ENCODE peak calls at places on chromosome 7, in eight cellular contexts. One of them, this sample, is unnamed.

GRCh38 chr7:30979027-30979426 is 15.3 kb downstream of the GHRHR start:
- ATAC-seq in activated CD8-positive, alpha-beta T cell treated with anti-CD3 and anti-CD28 coated beads, Interleukin-2, amount 10 ng/mL, durations not matched to agents 7 days and 5 days: no peak
- ATAC-seq in activated CD4-positive, alpha-beta T cell treated with anti-CD3 and anti-CD28 coated beads for 36 hours: no peak
- ATAC-seq in Right ventricle myocardium superior: no peak
- ATAC-seq in left lung: no peak
- ATAC-seq in foreskin keratinocyte: no peak
- ATAC-seq in stimulated activated naive B cell treated with anti-CD40 and anti-IgM and Interleukin-4, amounts not matched to agents 10 μg/mL and 1 μg/mL and 100 μg/mL, for 72 hours: no peak
- ATAC-seq in activated T-cell treated with anti-CD3 and anti-CD28 coated beads, Interleukin-2, amount 50 U/mL, for 72 hours: no peak
- ATAC-seq in this sample: no peak

GRCh38 chr7:1174881-1175596 is 15.0 kb upstream of the ZFAND2A start:
- ATAC-seq in left lung: no peak
- ATAC-seq in Right ventricle myocardium superior: no peak
- ATAC-seq in activated CD4-positive, alpha-beta T cell treated with anti-CD3 and anti-CD28 coated beads for 36 hours: no peak
- ATAC-seq in activated T-cell treated with anti-CD3 and anti-CD28 coated beads, Interleukin-2, amount 50 U/mL, for 72 hours: no peak
- ATAC-seq in activated CD8-positive, alpha-beta T cell treated with anti-CD3 and anti-CD28 coated beads, Interleukin-2, amount 10 ng/mL, durations not matched to agents 7 days and 5 days: no peak
- ATAC-seq in foreskin keratinocyte: no peak
- ATAC-seq in stimulated activated naive B cell treated with anti-CD40 and anti-IgM and Interleukin-4, amounts not matched to agents 10 μg/mL and 1 μg/mL and 100 μg/mL, for 72 hours: no peak
- ATAC-seq in this sample: no peak

GRCh38 chr7:75565129-75565528 is 73.0 kb downstream of the SPDYE5 start:
- ATAC-seq in activated CD4-positive, alpha-beta T cell treated with anti-CD3 and anti-CD28 coated beads for 36 hours: no peak
- ATAC-seq in left lung: peak; percentile 35
- ATAC-seq in activated CD8-positive, alpha-beta T cell treated with anti-CD3 and anti-CD28 coated beads, Interleukin-2, amount 10 ng/mL, durations not matched to agents 7 days and 5 days: no peak
- ATAC-seq in activated T-cell treated with anti-CD3 and anti-CD28 coated beads, Interleukin-2, amount 50 U/mL, for 72 hours: no peak
- ATAC-seq in stimulated activated naive B cell treated with anti-CD40 and anti-IgM and Interleukin-4, amounts not matched to agents 10 μg/mL and 1 μg/mL and 100 μg/mL, for 72 hours: no peak
- ATAC-seq in Right ventricle myocardium superior: no peak
- ATAC-seq in foreskin keratinocyte: peak; percentile 74
- ATAC-seq in this sample: peak; percentile 89

GRCh38 chr7:96952974-96953391 is 52.4 kb upstream of the DLX6 start:
- ATAC-seq in activated CD8-positive, alpha-beta T cell treated with anti-CD3 and anti-CD28 coated beads, Interleukin-2, amount 10 ng/mL, durations not matched to agents 7 days and 5 days: no peak
- ATAC-seq in foreskin keratinocyte: peak; percentile 92
- ATAC-seq in stimulated activated naive B cell treated with anti-CD40 and anti-IgM and Interleukin-4, amounts not matched to agents 10 μg/mL and 1 μg/mL and 100 μg/mL, for 72 hours: no peak
- ATAC-seq in activated T-cell treated with anti-CD3 and anti-CD28 coated beads, Interleukin-2, amount 50 U/mL, for 72 hours: no peak
- ATAC-seq in activated CD4-positive, alpha-beta T cell treated with anti-CD3 and anti-CD28 coated beads for 36 hours: peak; percentile 26
- ATAC-seq in left lung: peak; percentile 23
- ATAC-seq in Right ventricle myocardium superior: no peak
- ATAC-seq in this sample: no peak

GRCh38 chr7:21912305-21912704 is 33.4 kb downstream of the CDCA7L start:
- ATAC-seq in activated CD4-positive, alpha-beta T cell treated with anti-CD3 and anti-CD28 coated beads for 36 hours: no peak
- ATAC-seq in activated T-cell treated with anti-CD3 and anti-CD28 coated beads, Interleukin-2, amount 50 U/mL, for 72 hours: no peak
- ATAC-seq in foreskin keratinocyte: no peak
- ATAC-seq in stimulated activated naive B cell treated with anti-CD40 and anti-IgM and Interleukin-4, amounts not matched to agents 10 μg/mL and 1 μg/mL and 100 μg/mL, for 72 hours: no peak
- ATAC-seq in left lung: no peak
- ATAC-seq in Right ventricle myocardium superior: peak; percentile 78
- ATAC-seq in activated CD8-positive, alpha-beta T cell treated with anti-CD3 and anti-CD28 coated beads, Interleukin-2, amount 10 ng/mL, durations not matched to agents 7 days and 5 days: no peak
- ATAC-seq in this sample: no peak

GRCh38 chr7:142813262-142813661 is 41.6 kb upstream of the EPHB6 start:
- ATAC-seq in activated CD8-positive, alpha-beta T cell treated with anti-CD3 and anti-CD28 coated beads, Interleukin-2, amount 10 ng/mL, durations not matched to agents 7 days and 5 days: no peak
- ATAC-seq in activated CD4-positive, alpha-beta T cell treated with anti-CD3 and anti-CD28 coated beads for 36 hours: no peak
- ATAC-seq in stimulated activated naive B cell treated with anti-CD40 and anti-IgM and Interleukin-4, amounts not matched to agents 10 μg/mL and 1 μg/mL and 100 μg/mL, for 72 hours: no peak
- ATAC-seq in Right ventricle myocardium superior: no peak
- ATAC-seq in foreskin keratinocyte: peak; percentile 95
- ATAC-seq in activated T-cell treated with anti-CD3 and anti-CD28 coated beads, Interleukin-2, amount 50 U/mL, for 72 hours: no peak
- ATAC-seq in left lung: no peak
- ATAC-seq in this sample: no peak

GRCh38 chr7:37405603-37406122 is 43.0 kb downstream of the ELMO1 start:
- ATAC-seq in Right ventricle myocardium superior: peak; percentile 85
- ATAC-seq in activated CD4-positive, alpha-beta T cell treated with anti-CD3 and anti-CD28 coated beads for 36 hours: no peak
- ATAC-seq in activated T-cell treated with anti-CD3 and anti-CD28 coated beads, Interleukin-2, amount 50 U/mL, for 72 hours: no peak
- ATAC-seq in left lung: peak; percentile 58
- ATAC-seq in foreskin keratinocyte: no peak
- ATAC-seq in activated CD8-positive, alpha-beta T cell treated with anti-CD3 and anti-CD28 coated beads, Interleukin-2, amount 10 ng/mL, durations not matched to agents 7 days and 5 days: no peak
- ATAC-seq in stimulated activated naive B cell treated with anti-CD40 and anti-IgM and Interleukin-4, amounts not matched to agents 10 μg/mL and 1 μg/mL and 100 μg/mL, for 72 hours: no peak
- ATAC-seq in this sample: no peak

GRCh38 chr7:117759950-117760640 is 113.1 kb downstream of the CTTNBP2 start:
- ATAC-seq in activated CD8-positive, alpha-beta T cell treated with anti-CD3 and anti-CD28 coated beads, Interleukin-2, amount 10 ng/mL, durations not matched to agents 7 days and 5 days: no peak
- ATAC-seq in stimulated activated naive B cell treated with anti-CD40 and anti-IgM and Interleukin-4, amounts not matched to agents 10 μg/mL and 1 μg/mL and 100 μg/mL, for 72 hours: no peak
- ATAC-seq in activated CD4-positive, alpha-beta T cell treated with anti-CD3 and anti-CD28 coated beads for 36 hours: no peak
- ATAC-seq in activated T-cell treated with anti-CD3 and anti-CD28 coated beads, Interleukin-2, amount 50 U/mL, for 72 hours: no peak
- ATAC-seq in foreskin keratinocyte: no peak
- ATAC-seq in Right ventricle myocardium superior: no peak
- ATAC-seq in left lung: no peak
- ATAC-seq in this sample: no peak

GRCh38 chr7:117157121-117157870 is 165.6 kb downstream of the WNT2 start:
- ATAC-seq in activated CD4-positive, alpha-beta T cell treated with anti-CD3 and anti-CD28 coated beads for 36 hours: no peak
- ATAC-seq in foreskin keratinocyte: peak; percentile 36
- ATAC-seq in activated CD8-positive, alpha-beta T cell treated with anti-CD3 and anti-CD28 coated beads, Interleukin-2, amount 10 ng/mL, durations not matched to agents 7 days and 5 days: no peak
- ATAC-seq in left lung: peak; percentile 69
- ATAC-seq in stimulated activated naive B cell treated with anti-CD40 and anti-IgM and Interleukin-4, amounts not matched to agents 10 μg/mL and 1 μg/mL and 100 μg/mL, for 72 hours: no peak
- ATAC-seq in Right ventricle myocardium superior: peak; percentile 78
- ATAC-seq in activated T-cell treated with anti-CD3 and anti-CD28 coated beads, Interleukin-2, amount 50 U/mL, for 72 hours: no peak
- ATAC-seq in this sample: peak; percentile 33

GRCh38 chr7:101598981-101599681 is 30.0 kb downstream of the MYL10 start:
- ATAC-seq in activated T-cell treated with anti-CD3 and anti-CD28 coated beads, Interleukin-2, amount 50 U/mL, for 72 hours: no peak
- ATAC-seq in stimulated activated naive B cell treated with anti-CD40 and anti-IgM and Interleukin-4, amounts not matched to agents 10 μg/mL and 1 μg/mL and 100 μg/mL, for 72 hours: no peak
- ATAC-seq in activated CD4-positive, alpha-beta T cell treated with anti-CD3 and anti-CD28 coated beads for 36 hours: no peak
- ATAC-seq in foreskin keratinocyte: no peak
- ATAC-seq in Right ventricle myocardium superior: no peak
- ATAC-seq in left lung: no peak
- ATAC-seq in activated CD8-positive, alpha-beta T cell treated with anti-CD3 and anti-CD28 coated beads, Interleukin-2, amount 10 ng/mL, durations not matched to agents 7 days and 5 days: no peak
- ATAC-seq in this sample: no peak

GRCh38 chr7:15889501-15889900 is 203.0 kb upstream of the MEOX2 start:
- ATAC-seq in left lung: peak; percentile 66
- ATAC-seq in activated CD8-positive, alpha-beta T cell treated with anti-CD3 and anti-CD28 coated beads, Interleukin-2, amount 10 ng/mL, durations not matched to agents 7 days and 5 days: no peak
- ATAC-seq in stimulated activated naive B cell treated with anti-CD40 and anti-IgM and Interleukin-4, amounts not matched to agents 10 μg/mL and 1 μg/mL and 100 μg/mL, for 72 hours: no peak
- ATAC-seq in Right ventricle myocardium superior: peak; percentile 69
- ATAC-seq in activated T-cell treated with anti-CD3 and anti-CD28 coated beads, Interleukin-2, amount 50 U/mL, for 72 hours: no peak
- ATAC-seq in activated CD4-positive, alpha-beta T cell treated with anti-CD3 and anti-CD28 coated beads for 36 hours: no peak
- ATAC-seq in foreskin keratinocyte: peak; percentile 35
- ATAC-seq in this sample: no peak

GRCh38 chr7:77837275-77837674 is 38.7 kb downstream of the PHTF2 start:
- ATAC-seq in Right ventricle myocardium superior: peak; percentile 44
- ATAC-seq in left lung: peak; percentile 54
- ATAC-seq in activated T-cell treated with anti-CD3 and anti-CD28 coated beads, Interleukin-2, amount 50 U/mL, for 72 hours: no peak
- ATAC-seq in stimulated activated naive B cell treated with anti-CD40 and anti-IgM and Interleukin-4, amounts not matched to agents 10 μg/mL and 1 μg/mL and 100 μg/mL, for 72 hours: no peak
- ATAC-seq in activated CD8-positive, alpha-beta T cell treated with anti-CD3 and anti-CD28 coated beads, Interleukin-2, amount 10 ng/mL, durations not matched to agents 7 days and 5 days: no peak
- ATAC-seq in activated CD4-positive, alpha-beta T cell treated with anti-CD3 and anti-CD28 coated beads for 36 hours: no peak
- ATAC-seq in foreskin keratinocyte: no peak
- ATAC-seq in this sample: peak; percentile 35

GRCh38 chr7:138926241-138926612 is 55.0 kb downstream of the KIAA1549 start:
- ATAC-seq in foreskin keratinocyte: no peak
- ATAC-seq in stimulated activated naive B cell treated with anti-CD40 and anti-IgM and Interleukin-4, amounts not matched to agents 10 μg/mL and 1 μg/mL and 100 μg/mL, for 72 hours: no peak
- ATAC-seq in activated T-cell treated with anti-CD3 and anti-CD28 coated beads, Interleukin-2, amount 50 U/mL, for 72 hours: peak; percentile 36
- ATAC-seq in activated CD4-positive, alpha-beta T cell treated with anti-CD3 and anti-CD28 coated beads for 36 hours: no peak
- ATAC-seq in activated CD8-positive, alpha-beta T cell treated with anti-CD3 and anti-CD28 coated beads, Interleukin-2, amount 10 ng/mL, durations not matched to agents 7 days and 5 days: no peak
- ATAC-seq in left lung: no peak
- ATAC-seq in Right ventricle myocardium superior: no peak
- ATAC-seq in this sample: no peak

GRCh38 chr7:1979591-1980560 is 252.9 kb downstream of the MAD1L1 start:
- ATAC-seq in Right ventricle myocardium superior: no peak
- ATAC-seq in foreskin keratinocyte: peak; percentile 97
- ATAC-seq in left lung: no peak
- ATAC-seq in stimulated activated naive B cell treated with anti-CD40 and anti-IgM and Interleukin-4, amounts not matched to agents 10 μg/mL and 1 μg/mL and 100 μg/mL, for 72 hours: peak; percentile 90
- ATAC-seq in activated CD8-positive, alpha-beta T cell treated with anti-CD3 and anti-CD28 coated beads, Interleukin-2, amount 10 ng/mL, durations not matched to agents 7 days and 5 days: no peak
- ATAC-seq in activated T-cell treated with anti-CD3 and anti-CD28 coated beads, Interleukin-2, amount 50 U/mL, for 72 hours: peak; percentile 11
- ATAC-seq in activated CD4-positive, alpha-beta T cell treated with anti-CD3 and anti-CD28 coated beads for 36 hours: no peak
- ATAC-seq in this sample: peak; percentile 95

GRCh38 chr7:158432369-158433270 is 155.0 kb downstream of the PTPRN2 start:
- ATAC-seq in activated T-cell treated with anti-CD3 and anti-CD28 coated beads, Interleukin-2, amount 50 U/mL, for 72 hours: no peak
- ATAC-seq in Right ventricle myocardium superior: peak; percentile 27
- ATAC-seq in foreskin keratinocyte: peak; percentile 50
- ATAC-seq in left lung: peak; percentile 81
- ATAC-seq in stimulated activated naive B cell treated with anti-CD40 and anti-IgM and Interleukin-4, amounts not matched to agents 10 μg/mL and 1 μg/mL and 100 μg/mL, for 72 hours: peak; percentile 31
- ATAC-seq in activated CD8-positive, alpha-beta T cell treated with anti-CD3 and anti-CD28 coated beads, Interleukin-2, amount 10 ng/mL, durations not matched to agents 7 days and 5 days: no peak
- ATAC-seq in activated CD4-positive, alpha-beta T cell treated with anti-CD3 and anti-CD28 coated beads for 36 hours: no peak
- ATAC-seq in this sample: peak; percentile 55

GRCh38 chr7:38000272-38000671 is 79.8 kb downstream of the EPDR1 start:
- ATAC-seq in Right ventricle myocardium superior: peak; percentile 49
- ATAC-seq in left lung: peak; percentile 83
- ATAC-seq in activated T-cell treated with anti-CD3 and anti-CD28 coated beads, Interleukin-2, amount 50 U/mL, for 72 hours: no peak
- ATAC-seq in activated CD4-positive, alpha-beta T cell treated with anti-CD3 and anti-CD28 coated beads for 36 hours: no peak
- ATAC-seq in foreskin keratinocyte: no peak
- ATAC-seq in stimulated activated naive B cell treated with anti-CD40 and anti-IgM and Interleukin-4, amounts not matched to agents 10 μg/mL and 1 μg/mL and 100 μg/mL, for 72 hours: no peak
- ATAC-seq in activated CD8-positive, alpha-beta T cell treated with anti-CD3 and anti-CD28 coated beads, Interleukin-2, amount 10 ng/mL, durations not matched to agents 7 days and 5 days: no peak
- ATAC-seq in this sample: no peak